ENCODE peak calls at places on chromosomes 16 and 17, in six cellular contexts. O, X, F, D, A and I are unnamed samples.

GRCh38 chr17:76952402-76952801 is 84.2 kb downstream of the MGAT5B start:
- DNase-seq in O (no peak), X (no peak), F (no peak), D (no peak), A (no peak), I (no peak)

GRCh38 chr17:32152130-32152529 is 9.8 kb downstream of the RHOT1 start:
- DNase-seq in O (no peak), X (no peak), F (no peak), D (no peak), A (peak), I (no peak)

GRCh38 chr17:38903404-38903803 is 22.0 kb upstream of the LASP1NB start:
- DNase-seq in O (no peak), X (no peak), F (no peak), D (no peak), A (no peak), I (no peak)

GRCh38 chr16:65698943-65699342 is 577.1 kb upstream of the CDH11 start:
- DNase-seq in O (no peak), X (no peak), F (no peak), D (no peak), A (no peak), I (no peak)

GRCh38 chr17:74481621-74482020 is 15.2 kb downstream of the CD300A start:
- DNase-seq in O (no peak), X (no peak), F (no peak), D (no peak), A (no peak), I (no peak)

GRCh38 chr17:17540935-17541639 is 44.9 kb upstream of the RASD1 start:
- DNase-seq in O (no peak), X (no peak), F (no peak), D (peak), A (no peak), I (no peak)

GRCh38 chr16:1674751-1675664 is 3.1 kb upstream of the JPT2 start:
- DNase-seq in O (no peak), X (no peak), F (no peak), D (no peak), A (no peak), I (peak)

GRCh38 chr16:11949527-11949926 is 7.7 kb upstream of the NPIPB2 start:
- DNase-seq in O (no peak), X (peak), F (peak), D (no peak), A (no peak), I (no peak)

GRCh38 chr17:20122236-20122879 is 113.2 kb downstream of the SPECC1 start:
- DNase-seq in O (no peak), X (no peak), F (no peak), D (no peak), A (no peak), I (no peak)

GRCh38 chr16:70508752-70509151 is 14.6 kb downstream of the COG4 start:
- DNase-seq in O (no peak), X (no peak), F (peak), D (no peak), A (no peak), I (no peak)

GRCh38 chr16:4123617-4124300 is 7.5 kb upstream of the ADCY9 start:
- DNase-seq in O (no peak), X (no peak), F (no peak), D (no peak), A (no peak), I (no peak)

GRCh38 chr17:65547253-65547670 is 14.2 kb downstream of the AXIN2 start:
- DNase-seq in O (no peak), X (no peak), F (no peak), D (peak), A (peak), I (no peak)

GRCh38 chr17:49224198-49224996 is 6.2 kb downstream of the PHOSPHO1 start:
- DNase-seq in O (no peak), X (no peak), F (no peak), D (no peak), A (peak), I (peak)

GRCh38 chr16:2821483-2822157 is 4.6 kb downstream of the PRSS21 start:
- DNase-seq in O (no peak), X (no peak), F (no peak), D (no peak), A (peak), I (no peak)

GRCh38 chr16:4922721-4923342 is 14.1 kb downstream of the PPL start:
- DNase-seq in O (no peak), X (no peak), F (no peak), D (no peak), A (no peak), I (no peak)

GRCh38 chr16:57781741-57782606 is 20.3 kb downstream of the KIFC3 start:
- DNase-seq in O (no peak), X (no peak), F (no peak), D (no peak), A (no peak), I (no peak)

GRCh38 chr17:44218344-44219125 is 940 bp downstream of the UBTF start:
- DNase-seq in O (peak), X (peak), F (peak), D (peak), A (peak), I (peak)

GRCh38 chr17:38871247-38871991 is 1.6 kb downstream of the LASP1 start:
- DNase-seq in O (peak), X (no peak), F (peak), D (peak), A (peak), I (peak)

GRCh38 chr17:43079578-43080302 is 45.4 kb downstream of the BRCA1 start:
- DNase-seq in O (no peak), X (no peak), F (no peak), D (no peak), A (no peak), I (no peak)

GRCh38 chr16:86335266-86336172 is 174.8 kb upstream of the FOXF1 start:
- DNase-seq in O (no peak), X (no peak), F (no peak), D (no peak), A (peak), I (peak)

GRCh38 chr17:17425591-17425990 is 51.2 kb upstream of the MED9 start:
- DNase-seq in O (no peak), X (no peak), F (no peak), D (no peak), A (no peak), I (no peak)

GRCh38 chr17:6648181-6648580 is 3.2 kb downstream of the MED31 start:
- DNase-seq in O (no peak), X (no peak), F (peak), D (no peak), A (no peak), I (no peak)

GRCh38 chr17:79576333-79576732 is 34.5 kb downstream of the RBFOX3 start:
- DNase-seq in O (no peak), X (no peak), F (no peak), D (no peak), A (no peak), I (no peak)